ENCODE peak calls at places on chromosomes 1 and 21, in six cellular contexts. One of them, this sample, is unnamed.

GRCh38 chr1:14961661-14962267 is 191.8 kb upstream of the TMEM51 start:
- DNase-seq in coronary artery: no peak
- DNase-seq in HCT116: no peak
- DNase-seq in IMR-90: no peak
- DNase-seq in tibial artery: no peak
- DNase-seq in lower lobe of right lung: no peak
- DNase-seq in this sample: no peak

GRCh38 chr1:209675567-209676154 is 449 bp downstream of the G0S2 start:
- DNase-seq in coronary artery: no peak
- DNase-seq in HCT116: no peak
- DNase-seq in IMR-90: peak; percentile 16
- DNase-seq in tibial artery: no peak
- DNase-seq in lower lobe of right lung: peak; percentile 48
- DNase-seq in this sample: no peak

GRCh38 chr1:100322436-100323211 is 29.7 kb upstream of the CDC14A start:
- DNase-seq in coronary artery: no peak
- DNase-seq in HCT116: no peak
- DNase-seq in IMR-90: peak; percentile 31
- DNase-seq in tibial artery: no peak
- DNase-seq in lower lobe of right lung: no peak
- DNase-seq in this sample: peak; percentile 63

GRCh38 chr1:81484284-81484683 is 316.4 kb upstream of the ADGRL2 start:
- DNase-seq in coronary artery: no peak
- DNase-seq in HCT116: no peak
- DNase-seq in IMR-90: no peak
- DNase-seq in tibial artery: no peak
- DNase-seq in lower lobe of right lung: no peak
- DNase-seq in this sample: no peak

GRCh38 chr1:113943028-113943811 is 14.1 kb downstream of the HIPK1 start:
- DNase-seq in coronary artery: no peak
- DNase-seq in HCT116: no peak
- DNase-seq in IMR-90: peak; percentile 16
- DNase-seq in tibial artery: no peak
- DNase-seq in lower lobe of right lung: no peak
- DNase-seq in this sample: no peak

GRCh38 chr21:38679531-38679930 is 126.2 kb upstream of the ETS2 start:
- DNase-seq in coronary artery: no peak
- DNase-seq in HCT116: no peak
- DNase-seq in IMR-90: peak; percentile 62
- DNase-seq in tibial artery: no peak
- DNase-seq in lower lobe of right lung: no peak
- DNase-seq in this sample: peak; percentile 47

GRCh38 chr1:184022651-184023050 is 14.9 kb downstream of the COLGALT2 start:
- DNase-seq in coronary artery: no peak
- DNase-seq in HCT116: no peak
- DNase-seq in IMR-90: peak; percentile 48
- DNase-seq in tibial artery: no peak
- DNase-seq in lower lobe of right lung: no peak
- DNase-seq in this sample: no peak

GRCh38 chr1:224356685-224357625 is at the start of gene CNIH4:
- DNase-seq in coronary artery: peak; percentile 95
- DNase-seq in HCT116: peak; percentile 93
- DNase-seq in IMR-90: peak; percentile 96
- DNase-seq in tibial artery: peak; percentile 93
- DNase-seq in lower lobe of right lung: peak; percentile 94
- DNase-seq in this sample: peak; percentile 80

GRCh38 chr1:185244015-185244747 is 72.9 kb downstream of the IVNS1ABP start:
- DNase-seq in coronary artery: no peak
- DNase-seq in HCT116: no peak
- DNase-seq in IMR-90: peak; percentile 94
- DNase-seq in tibial artery: no peak
- DNase-seq in lower lobe of right lung: no peak
- DNase-seq in this sample: peak; percentile 21

GRCh38 chr1:53175302-53175913 is 21.2 kb upstream of the CPT2 start:
- DNase-seq in coronary artery: peak; percentile 35
- DNase-seq in HCT116: no peak
- DNase-seq in IMR-90: peak; percentile 82
- DNase-seq in tibial artery: no peak
- DNase-seq in lower lobe of right lung: no peak
- DNase-seq in this sample: no peak

GRCh38 chr21:35139382-35139715 is 90.2 kb upstream of the RUNX1 start:
- DNase-seq in coronary artery: no peak
- DNase-seq in HCT116: no peak
- DNase-seq in IMR-90: no peak
- DNase-seq in tibial artery: no peak
- DNase-seq in lower lobe of right lung: no peak
- DNase-seq in this sample: no peak

GRCh38 chr1:17167783-17168479 is 37.0 kb upstream of the PADI1 start:
- DNase-seq in coronary artery: no peak
- DNase-seq in HCT116: no peak
- DNase-seq in IMR-90: peak; percentile 88
- DNase-seq in tibial artery: no peak
- DNase-seq in lower lobe of right lung: no peak
- DNase-seq in this sample: peak; percentile 64

GRCh38 chr1:65386452-65386851 is 34.0 kb upstream of the LEPR start:
- DNase-seq in coronary artery: no peak
- DNase-seq in HCT116: no peak
- DNase-seq in IMR-90: no peak
- DNase-seq in tibial artery: no peak
- DNase-seq in lower lobe of right lung: no peak
- DNase-seq in this sample: no peak

GRCh38 chr21:45029298-45029967 is 44.9 kb upstream of the ADARB1 start:
- DNase-seq in coronary artery: peak; percentile 74
- DNase-seq in HCT116: no peak
- DNase-seq in IMR-90: no peak
- DNase-seq in tibial artery: peak; percentile 61
- DNase-seq in lower lobe of right lung: no peak
- DNase-seq in this sample: no peak

GRCh38 chr1:108813326-108813725 is 43.6 kb downstream of the AKNAD1 start:
- DNase-seq in coronary artery: no peak
- DNase-seq in HCT116: no peak
- DNase-seq in IMR-90: no peak
- DNase-seq in tibial artery: no peak
- DNase-seq in lower lobe of right lung: no peak
- DNase-seq in this sample: no peak

GRCh38 chr21:28358702-28359101 is 634.0 kb downstream of the LTN1 start:
- DNase-seq in coronary artery: no peak
- DNase-seq in HCT116: no peak
- DNase-seq in IMR-90: no peak
- DNase-seq in tibial artery: no peak
- DNase-seq in lower lobe of right lung: no peak
- DNase-seq in this sample: no peak
- TF ChIP-seq CTCF in coronary artery: no peak
- TF ChIP-seq CTCF in HCT116: no peak
- TF ChIP-seq CTCF in IMR-90: no peak
- TF ChIP-seq CTCF in tibial artery: no peak
- TF ChIP-seq CTCF in lower lobe of right lung: no peak
- TF ChIP-seq CTCF in this sample: no peak

GRCh38 chr1:214476958-214477870 is 74.2 kb downstream of the PTPN14 start:
- DNase-seq in coronary artery: no peak
- DNase-seq in HCT116: no peak
- DNase-seq in IMR-90: peak; percentile 95
- DNase-seq in tibial artery: no peak
- DNase-seq in lower lobe of right lung: no peak
- DNase-seq in this sample: peak; percentile 97
- H3K4me3 ChIP-seq in coronary artery: no peak overlapping the region
- H3K4me3 ChIP-seq in HCT116: no peak overlapping the region
- H3K4me3 ChIP-seq in IMR-90: no peak overlapping the region
- H3K4me3 ChIP-seq in tibial artery: no peak overlapping the region
- H3K4me3 ChIP-seq in lower lobe of right lung: no peak overlapping the region
- H3K4me3 ChIP-seq in this sample: no peak overlapping the region

DNA sequence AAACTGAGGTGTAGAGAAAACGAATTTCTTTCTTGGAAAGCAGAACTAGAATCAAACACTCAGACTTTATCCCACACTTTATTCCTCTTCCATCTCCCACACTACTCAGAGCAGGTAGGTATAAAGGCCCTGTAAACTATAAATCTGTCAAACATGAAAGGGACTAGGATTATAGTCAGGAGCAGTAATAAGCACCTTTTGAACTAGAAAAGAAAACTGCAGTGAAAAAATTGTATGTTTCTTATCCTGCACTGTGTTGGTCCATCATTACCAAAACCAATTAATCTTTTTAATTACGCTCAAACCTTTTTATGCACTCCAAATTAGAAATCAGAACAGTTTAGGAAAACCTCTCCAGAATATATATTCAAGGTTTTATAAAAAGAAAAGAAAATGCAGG is 47.6 kb downstream of the LPAR3 start:
- DNase-seq in coronary artery: no peak
- DNase-seq in HCT116: no peak
- DNase-seq in IMR-90: no peak
- DNase-seq in tibial artery: no peak
- DNase-seq in lower lobe of right lung: no peak
- DNase-seq in this sample: no peak
- TF ChIP-seq CTCF in coronary artery: no peak
- TF ChIP-seq CTCF in HCT116: no peak
- TF ChIP-seq CTCF in IMR-90: no peak
- TF ChIP-seq CTCF in tibial artery: no peak
- TF ChIP-seq CTCF in lower lobe of right lung: no peak
- TF ChIP-seq CTCF in this sample: no peak

DNA sequence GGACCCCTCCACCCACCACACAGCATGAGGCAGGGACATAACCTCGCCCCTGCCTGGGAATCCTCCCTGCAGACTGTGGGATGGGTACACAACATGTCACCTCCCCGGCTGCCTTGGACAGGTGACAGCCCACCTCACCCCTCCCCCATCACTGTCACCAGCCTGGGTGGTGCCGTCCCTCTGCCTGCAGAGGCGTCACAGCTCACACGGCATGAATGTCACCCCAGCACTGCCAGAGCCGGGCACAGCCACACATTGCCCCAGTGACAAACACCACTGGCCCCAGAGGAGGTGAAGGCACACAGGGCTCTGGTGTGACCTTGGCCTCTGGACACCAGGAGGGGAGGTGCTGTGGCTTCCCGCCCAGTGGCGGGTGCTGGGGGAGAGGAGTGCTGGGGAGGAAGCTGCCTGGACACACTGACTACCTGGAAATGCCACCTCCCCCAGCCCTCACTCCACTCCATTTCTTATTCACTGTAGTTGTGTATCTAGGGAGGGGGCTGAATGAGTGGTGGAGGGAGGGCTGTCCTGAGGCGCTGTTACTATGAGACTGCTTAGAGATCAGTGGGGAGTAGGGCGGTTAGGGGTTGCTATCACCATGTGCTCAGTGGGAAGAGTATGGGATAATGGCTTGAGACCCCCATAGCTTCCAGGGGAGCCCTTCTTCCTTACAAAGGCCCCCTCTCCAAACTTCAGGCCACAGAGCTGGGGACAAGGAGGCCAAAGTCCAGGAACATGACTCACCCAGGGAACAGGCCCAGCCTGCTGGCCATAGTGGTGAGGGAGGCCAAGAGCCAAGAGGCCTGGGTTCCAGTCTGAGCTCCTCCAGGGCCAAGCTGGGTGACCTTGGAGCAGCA is 40.3 kb downstream of the AHDC1 start:
- DNase-seq in coronary artery: peak; percentile 80
- DNase-seq in HCT116: no peak
- DNase-seq in IMR-90: peak; percentile 46
- DNase-seq in tibial artery: peak; percentile 77
- DNase-seq in lower lobe of right lung: no peak
- DNase-seq in this sample: no peak
- H3K4me3 ChIP-seq in coronary artery: peak overlapping the region; percentile 52
- H3K4me3 ChIP-seq in HCT116: peak overlapping the region; percentile 22
- H3K4me3 ChIP-seq in IMR-90: no peak overlapping the region
- H3K4me3 ChIP-seq in tibial artery: peak overlapping the region; percentile 12
- H3K4me3 ChIP-seq in lower lobe of right lung: no peak overlapping the region
- H3K4me3 ChIP-seq in this sample: no peak overlapping the region

DNA sequence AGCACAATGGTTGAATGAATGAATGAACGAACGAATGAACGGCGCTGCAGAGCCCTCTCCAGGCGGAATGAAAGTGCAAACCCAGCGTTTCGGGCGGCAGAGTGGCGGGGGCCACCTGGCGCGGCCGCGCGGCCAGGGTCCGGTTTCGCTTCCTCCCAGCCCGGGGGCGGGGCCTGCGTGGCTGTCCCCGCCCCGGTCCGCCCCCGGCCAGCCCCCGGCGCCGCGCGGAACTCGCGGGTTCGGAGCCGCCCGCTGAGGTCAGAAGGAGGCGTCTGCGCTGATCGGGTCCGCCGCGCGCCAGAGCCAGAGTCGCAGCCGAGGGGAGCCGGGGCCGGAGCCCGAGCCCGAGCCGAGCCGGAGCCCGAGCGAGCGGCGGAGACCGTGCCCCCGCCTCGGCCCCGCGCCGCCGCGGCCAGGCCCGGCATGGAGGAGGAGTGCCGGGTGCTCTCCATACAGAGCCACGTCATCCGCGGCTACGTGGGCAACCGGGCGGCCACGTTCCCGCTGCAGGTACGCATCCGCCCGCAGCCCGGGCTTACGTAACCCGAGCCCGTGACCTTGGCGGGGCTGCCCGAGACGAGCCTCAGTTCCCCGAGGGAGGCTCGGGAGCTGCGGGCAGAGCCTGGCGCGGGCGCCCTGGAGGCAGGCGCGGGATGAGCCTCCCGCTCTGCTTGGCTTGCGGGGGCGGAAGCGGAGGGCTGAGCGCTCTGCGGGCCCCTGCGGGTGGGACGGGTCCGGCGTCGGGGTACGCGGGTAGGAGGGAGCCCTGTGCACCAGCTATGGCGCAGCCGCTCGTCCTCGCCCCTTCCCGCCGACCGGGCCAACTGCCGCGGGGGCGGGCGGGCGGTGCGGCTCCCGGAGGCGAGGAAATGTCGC is at the start of gene PDXK:
- DNase-seq in coronary artery: no peak
- DNase-seq in HCT116: peak; percentile 46
- DNase-seq in IMR-90: peak; percentile 77
- DNase-seq in tibial artery: peak; percentile 78
- DNase-seq in lower lobe of right lung: peak; percentile 91
- DNase-seq in this sample: no peak
- TF ChIP-seq CTCF in coronary artery: no peak
- TF ChIP-seq CTCF in HCT116: no peak
- TF ChIP-seq CTCF in IMR-90: peak; percentile 17
- TF ChIP-seq CTCF in tibial artery: no peak
- TF ChIP-seq CTCF in lower lobe of right lung: no peak
- TF ChIP-seq CTCF in this sample: no peak

DNA sequence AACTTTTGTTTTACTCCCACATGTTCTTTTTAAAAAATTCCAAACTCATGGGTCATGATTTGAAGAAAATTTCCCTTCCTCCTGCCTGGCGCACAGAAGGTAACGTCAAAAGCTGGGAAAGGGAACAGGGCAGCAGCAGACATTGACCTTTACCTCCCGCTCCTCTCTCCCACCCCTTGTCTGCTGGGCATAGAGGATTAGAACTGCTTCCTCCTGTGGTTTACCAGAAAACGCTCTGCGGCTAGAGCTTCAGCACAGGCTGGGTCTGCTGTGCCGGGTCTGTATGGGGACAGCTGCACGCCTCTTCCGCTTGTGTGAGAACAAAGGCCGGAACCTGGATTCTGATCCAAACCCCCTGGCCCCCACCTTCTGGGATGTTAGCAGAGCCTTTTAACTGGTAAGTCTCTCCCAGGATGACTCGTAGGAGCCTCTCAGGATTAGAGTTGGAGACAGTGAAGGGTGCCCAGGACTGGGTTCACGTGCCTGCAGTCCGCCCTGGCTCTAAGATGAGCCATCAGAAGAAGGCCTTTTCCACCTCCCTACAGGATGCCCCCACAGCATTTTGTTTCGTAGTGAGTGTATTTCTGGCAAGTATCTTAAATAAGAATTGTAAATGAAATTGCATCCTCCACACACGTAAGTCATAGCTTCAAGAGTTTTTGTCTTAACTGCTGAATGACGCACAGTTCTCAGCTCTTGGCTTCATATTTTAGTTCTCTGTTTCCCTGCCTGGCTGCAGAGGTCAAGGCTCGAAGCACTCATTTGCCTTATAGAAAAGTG is 5.2 kb downstream of the H6PD start:
- DNase-seq in coronary artery: no peak
- DNase-seq in HCT116: no peak
- DNase-seq in IMR-90: peak; percentile 68
- DNase-seq in tibial artery: peak; percentile 59
- DNase-seq in lower lobe of right lung: peak; percentile 81
- DNase-seq in this sample: peak; percentile 62
- H3K4me3 ChIP-seq in coronary artery: peak overlapping the region; percentile 24
- H3K4me3 ChIP-seq in HCT116: no peak overlapping the region
- H3K4me3 ChIP-seq in IMR-90: no peak overlapping the region
- H3K4me3 ChIP-seq in tibial artery: peak overlapping the region; percentile 17
- H3K4me3 ChIP-seq in lower lobe of right lung: peak overlapping the region; percentile 18
- H3K4me3 ChIP-seq in this sample: peak overlapping the region; percentile 10